ENCODE peak calls at places on chromosomes 13 and 19, in seven cellular contexts. V, C, L, X, Q, W and B are unnamed samples.
A peak's percentile ranks its signal among the peaks of the same experiment; 100 is the strongest.

GRCh38 chr19:13959962-13960862 is 7.9 kb downstream of the DCAF15 start:
- DNase-seq in L (no peak), X (no peak), Q (no peak), C (peak; percentile 38), W (no peak), V (no peak), B (no peak)

GRCh38 chr19:56083668-56084067 is 37.4 kb downstream of the ZNF787 start:
- DNase-seq in L (no peak), V (no peak), W (no peak), X (no peak), C (no peak), Q (no peak), B (no peak)

GRCh38 chr13:46182491-46182877 is 507 bp upstream of the LCP1 start:
- DNase-seq in C (no peak), V (no peak), L (no peak), Q (no peak), X (no peak), W (no peak), B (no peak)

GRCh38 chr13:95254341-95254740 is 46.9 kb downstream of the ABCC4 start:
- DNase-seq in L (no peak), C (no peak), W (no peak), V (no peak), X (no peak), Q (peak; percentile 36), B (no peak)

GRCh38 chr13:35767256-35767981 is 290.9 kb upstream of the MAB21L1 start:
- DNase-seq in C (no peak), Q (no peak), W (no peak), V (no peak), L (no peak), X (no peak), B (no peak)

GRCh38 chr13:42892760-42893159 is 99.3 kb downstream of the EPSTI1 start:
- DNase-seq in C (no peak), Q (peak; percentile 80), V (no peak), X (no peak), L (no peak), W (no peak), B (no peak)

GRCh38 chr19:3344608-3345598 is 21.5 kb upstream of the NFIC start:
- DNase-seq in W (no peak), X (no peak), L (no peak), V (no peak), Q (no peak), C (no peak), B (no peak)

GRCh38 chr19:3606690-3607289 is at the start of gene TBXA2R:
- DNase-seq in V (peak; percentile 64), W (peak; percentile 50), L (no peak), C (peak; percentile 85), Q (peak; percentile 37), X (no peak), B (peak; percentile 80)

GRCh38 chr19:23823952-23824389 is 65.3 kb upstream of the ZNF681 start:
- DNase-seq in C (no peak), X (no peak), Q (peak; percentile 16), W (peak; percentile 20), L (no peak), V (no peak), B (peak; percentile 33)